ENCODE peak calls at places on chromosome 9, in four cellular contexts. S, M, O and U are unnamed samples.

GRCh38 chr9:110351009-110351467 is 13.4 kb upstream of the TXNDC8 start:
- DNase-seq in S (no peak), M (no peak), O (peak; percentile 52), U (no peak)

GRCh38 chr9:38622083-38622674 is 1.8 kb upstream of the ANKRD18A start:
- DNase-seq in S (no peak), M (no peak), O (no peak), U (peak; percentile 41)

GRCh38 chr9:135224286-135224871 is 136.9 kb downstream of the OLFM1 start:
- DNase-seq in S (no peak), M (peak; percentile 73), O (no peak), U (no peak)

GRCh38 chr9:136880651-136881050 is 5.7 kb upstream of the TRAF2 start:
- DNase-seq in S (no peak), M (no peak), O (no peak), U (no peak)

GRCh38 chr9:16262467-16263261 is 607.8 kb downstream of the BNC2 start:
- DNase-seq in S (no peak), M (no peak), O (no peak), U (peak; percentile 69)

GRCh38 chr9:79807966-79808365 is 236.2 kb downstream of the TLE4 start:
- DNase-seq in S (no peak), M (no peak), O (no peak), U (no peak)

GRCh38 chr9:136876476-136876875 is 9.8 kb upstream of the TRAF2 start:
- DNase-seq in S (no peak), M (no peak), O (no peak), U (no peak)

GRCh38 chr9:129944501-129945116 is 98.4 kb downstream of the FNBP1 start:
- DNase-seq in S (peak; percentile 23), M (no peak), O (no peak), U (no peak)

GRCh38 chr9:6545017-6545691 is 100.4 kb downstream of the GLDC start:
- DNase-seq in S (no peak), M (no peak), O (no peak), U (no peak)

GRCh38 chr9:135198889-135199288 is 111.4 kb downstream of the OLFM1 start:
- DNase-seq in S (no peak), M (no peak), O (no peak), U (peak; percentile 45)

GRCh38 chr9:127519301-127520166 is 68.2 kb downstream of the LRSAM1 start:
- DNase-seq in S (no peak), M (peak; percentile 37), O (peak; percentile 93), U (no peak)

GRCh38 chr9:70111042-70111602 is 67.5 kb downstream of the MAMDC2 start:
- DNase-seq in S (peak; percentile 16), M (peak; percentile 67), O (peak; percentile 56), U (peak; percentile 63)

GRCh38 chr9:86854898-86855523 is 92.3 kb downstream of the GAS1 start:
- DNase-seq in S (no peak), M (no peak), O (peak; percentile 64), U (peak; percentile 74)

GRCh38 chr9:73009649-73010288 is 56.9 kb upstream of the ALDH1A1 start:
- DNase-seq in S (no peak), M (no peak), O (no peak), U (no peak)

GRCh38 chr9:7338586-7339281 is 460.8 kb downstream of the DMAC1 start:
- DNase-seq in S (no peak), M (no peak), O (no peak), U (no peak)

GRCh38 chr9:114641974-114642373 is 15.6 kb downstream of the TEX53 start:
- DNase-seq in S (no peak), M (no peak), O (no peak), U (no peak)

GRCh38 chr9:100427366-100428263 is 672 bp downstream of the MSANTD3 start:
- DNase-seq in S (peak; percentile 1), M (peak; percentile 43), O (peak; percentile 68), U (peak; percentile 42)

GRCh38 chr9:107648153-107648716 is 158.7 kb upstream of the KLF4 start:
- DNase-seq in S (no peak), M (no peak), O (no peak), U (no peak)

GRCh38 chr9:21454149-21454548 is 13.9 kb downstream of the IFNA1 start:
- DNase-seq in S (no peak), M (no peak), O (no peak), U (no peak)

GRCh38 chr9:19174127-19174921 is 47.0 kb upstream of the PLIN2 start:
- DNase-seq in S (peak; percentile 15), M (peak; percentile 47), O (peak; percentile 80), U (peak; percentile 42)

GRCh38 chr9:137947012-137947411 is 69.4 kb downstream of the CACNA1B start:
- DNase-seq in S (no peak), M (no peak), O (no peak), U (no peak)

GRCh38 chr9:124551472-124552339 is 44.5 kb upstream of the NR5A1 start:
- DNase-seq in S (no peak), M (peak; percentile 37), O (peak; percentile 76), U (peak; percentile 31)

GRCh38 chr9:123658792-123659191 is 271.1 kb downstream of the DENND1A start:
- DNase-seq in S (no peak), M (no peak), O (no peak), U (no peak)

GRCh38 chr9:27645166-27645840 is 72.0 kb upstream of the C9orf72 start:
- DNase-seq in S (no peak), M (no peak), O (no peak), U (no peak)

GRCh38 chr9:99253772-99254431 is 31.8 kb downstream of the SEC61B start:
- DNase-seq in S (peak; percentile 11), M (no peak), O (no peak), U (no peak)